ENCODE peak calls at places on chromosomes 11 and 22, in ten cellular contexts. X is adrenal gland, W is stomach, K is colonic mucosa, Z is GM23338, A is WERI-Rb-1, R is cardiac fibroblast, G is lung, B is fibroblast of mammary gland, M is brain microvascular endothelial cell. L is an unnamed sample.

GRCh38 chr11:134503596-134503995 is 91.6 kb upstream of the B3GAT1 start:
- DNase-seq in X (no peak), R (no peak), W (peak; percentile 15), K (no peak), A (peak; percentile 3), B (no peak), M (no peak), G (no peak), Z (no peak), L (no peak)

GRCh38 chr11:61816736-61817455 is at the start of gene FADS1:
- DNase-seq in B (peak; percentile 92), X (peak; percentile 95), W (peak; percentile 83), Z (peak; percentile 98), G (peak; percentile 92), R (peak; percentile 95), K (peak; percentile 84), A (peak; percentile 98), M (peak; percentile 80), L (peak; percentile 85)

GRCh38 chr22:42701694-42702093 is 19.0 kb downstream of the A4GALT start:
- DNase-seq in G (no peak), M (no peak), K (no peak), X (no peak), R (no peak), A (no peak), Z (no peak), B (no peak), W (no peak), L (no peak)

GRCh38 chr11:124745835-124746620 is 6.0 kb downstream of the VSIG2 start:
- DNase-seq in G (no peak), R (no peak), K (peak; percentile 87), A (no peak), X (no peak), M (no peak), B (no peak), W (no peak), Z (peak; percentile 80), L (no peak)

GRCh38 chr11:64441127-64441526 is 82.2 kb downstream of the RPS6KA4 start:
- DNase-seq in X (no peak), G (no peak), Z (no peak), W (no peak), B (no peak), M (no peak), K (no peak), A (no peak), R (no peak), L (no peak)

GRCh38 chr22:21734540-21735197 is 925 bp downstream of the YPEL1 start:
- DNase-seq in B (no peak), K (no peak), R (no peak), G (no peak), A (no peak), Z (no peak), W (no peak), X (no peak), M (no peak), L (peak; percentile 11)

GRCh38 chr11:60925685-60926267 is 1.5 kb downstream of the TMEM132A start:
- DNase-seq in Z (no peak), K (no peak), X (no peak), G (no peak), M (peak; percentile 18), B (peak; percentile 71), W (no peak), R (peak; percentile 94), A (no peak), L (peak; percentile 85)

GRCh38 chr11:18229501-18229900 is 7.1 kb downstream of the SAA4 start:
- DNase-seq in G (no peak), B (no peak), K (no peak), A (no peak), W (no peak), M (no peak), X (no peak), R (no peak), Z (no peak), L (no peak)

GRCh38 chr11:108197351-108197750 is 25.1 kb downstream of the NPAT start:
- DNase-seq in A (no peak), M (no peak), G (no peak), Z (no peak), R (no peak), X (no peak), K (no peak), B (no peak), W (no peak), L (no peak)

DNA sequence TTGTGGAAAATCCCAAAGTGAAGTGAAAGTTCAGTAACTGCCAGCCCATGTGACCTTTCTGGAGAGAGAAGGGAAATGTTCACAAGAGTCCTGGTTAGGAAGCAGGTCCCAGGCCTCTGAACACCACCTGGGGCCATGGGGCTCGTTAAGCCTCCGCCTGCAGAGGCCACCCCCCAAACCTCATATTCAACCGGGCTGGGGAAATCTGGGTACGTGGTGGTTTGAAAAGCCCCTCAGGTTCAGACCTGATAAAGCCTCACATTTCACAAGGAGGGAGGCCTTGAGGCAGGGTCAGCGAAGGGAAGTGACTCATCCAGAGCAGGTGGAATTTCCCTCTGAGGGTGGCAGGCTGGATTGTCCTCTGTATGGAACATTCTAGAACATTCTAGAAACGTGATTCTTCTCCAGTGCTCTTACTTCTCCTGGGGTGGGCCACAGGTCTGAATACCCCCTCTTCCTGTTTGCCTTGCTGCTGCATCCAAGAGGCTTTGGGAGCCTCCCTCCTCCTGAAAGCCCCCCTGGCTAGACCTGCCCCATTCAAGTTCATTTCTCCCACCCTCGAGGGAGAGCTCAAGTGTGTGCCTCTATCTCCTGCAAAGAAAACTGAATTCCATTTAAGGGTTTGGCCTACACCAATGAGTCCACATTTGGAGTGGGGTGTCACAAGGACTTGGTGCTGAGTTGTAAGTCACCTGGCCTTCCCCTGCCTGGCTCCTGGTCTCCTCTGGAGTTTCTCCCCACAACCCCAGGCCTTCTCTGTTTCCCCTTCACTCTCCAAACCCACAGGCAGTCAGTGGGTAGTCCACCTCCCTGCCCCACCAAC is 6.3 kb downstream of the FXYD2 start:
- DNase-seq in A (no peak), X (peak; percentile 67), Z (no peak), M (peak; percentile 31), B (no peak), K (no peak), G (no peak), W (no peak), R (peak; percentile 66), L (peak; percentile 67)
- TF ChIP-seq CTCF in A (no peak), X (no peak), Z (no peak), M (no peak), B (no peak), K (no peak), G (no peak), W (no peak), R (no peak), L (no peak)

GRCh38 chr11:115379528-115379927 is 124.7 kb downstream of the CADM1 start:
- DNase-seq in M (no peak), Z (no peak), W (no peak), R (no peak), A (no peak), K (no peak), X (no peak), G (no peak), B (no peak), L (no peak)
- TF ChIP-seq CTCF in M (no peak), Z (no peak), W (no peak), R (no peak), A (no peak), K (no peak), X (peak; percentile 22), G (no peak), B (no peak), L (no peak)

GRCh38 chr22:39543095-39543494 is 10.5 kb upstream of the RPS19BP1 start:
- DNase-seq in W (no peak), K (no peak), A (peak; percentile 88), X (no peak), Z (peak; percentile 87), M (no peak), B (peak; percentile 48), G (no peak), R (peak; percentile 50), L (no peak)
- TF ChIP-seq CTCF in W (no peak), K (no peak), A (peak; percentile 84), X (peak; percentile 19), Z (peak; percentile 73), M (peak; percentile 76), B (peak; percentile 45), G (no peak), R (peak; percentile 42), L (peak; percentile 30)

GRCh38 chr11:32436751-32437405 is 1.5 kb upstream of the WT1 start:
- DNase-seq in A (no peak), K (no peak), X (no peak), B (no peak), Z (peak; percentile 63), G (no peak), R (peak; percentile 23), W (no peak), M (no peak), L (no peak)
- TF ChIP-seq CTCF in A (no peak), K (no peak), X (no peak), B (no peak), Z (no peak), G (no peak), R (no peak), W (no peak), M (no peak), L (no peak)

DNA sequence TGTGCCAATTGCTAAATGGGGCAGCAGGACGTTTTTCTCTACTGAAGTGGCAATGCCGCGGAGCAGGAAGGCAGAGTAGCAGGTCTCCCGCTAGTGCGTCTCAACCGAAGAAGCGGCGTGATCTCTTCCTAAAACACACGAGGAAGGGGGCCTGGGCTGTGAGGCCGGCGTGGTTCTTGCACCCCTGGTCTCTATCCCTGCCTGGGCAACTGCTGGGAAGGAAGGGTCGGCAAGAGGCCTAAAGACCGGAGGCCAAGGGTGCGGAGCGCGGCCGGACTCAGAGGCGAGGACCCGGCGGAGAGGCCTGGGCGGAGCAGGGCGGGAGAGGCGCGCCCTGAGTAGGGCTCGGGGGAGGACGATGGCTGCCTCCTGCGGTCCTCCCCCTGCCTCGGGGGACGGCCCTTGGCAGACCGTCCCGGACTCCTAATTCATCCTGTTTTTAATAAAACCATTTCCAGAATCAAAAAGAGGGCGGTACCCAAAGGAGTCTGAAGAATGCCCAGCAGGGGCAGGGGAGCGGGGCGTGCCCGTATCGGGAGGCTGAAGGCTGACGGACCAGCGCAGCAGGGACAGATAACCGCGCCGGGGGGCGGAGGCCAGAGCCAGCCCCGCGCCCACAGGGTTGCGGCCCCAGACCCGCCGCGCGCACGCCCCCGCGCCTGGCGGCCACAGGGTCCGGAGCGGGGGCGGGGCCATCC is 559 bp upstream of the APLP2 start:
- DNase-seq in W (peak; percentile 47), X (peak; percentile 84), A (no peak), K (no peak), M (peak; percentile 70), B (peak; percentile 90), G (peak; percentile 77), R (peak; percentile 91), Z (peak; percentile 67), L (peak; percentile 91)
- TF ChIP-seq CTCF in W (no peak), X (peak; percentile 16), A (no peak), K (no peak), M (peak; percentile 43), B (no peak), G (no peak), R (peak; percentile 20), Z (no peak), L (no peak)

DNA sequence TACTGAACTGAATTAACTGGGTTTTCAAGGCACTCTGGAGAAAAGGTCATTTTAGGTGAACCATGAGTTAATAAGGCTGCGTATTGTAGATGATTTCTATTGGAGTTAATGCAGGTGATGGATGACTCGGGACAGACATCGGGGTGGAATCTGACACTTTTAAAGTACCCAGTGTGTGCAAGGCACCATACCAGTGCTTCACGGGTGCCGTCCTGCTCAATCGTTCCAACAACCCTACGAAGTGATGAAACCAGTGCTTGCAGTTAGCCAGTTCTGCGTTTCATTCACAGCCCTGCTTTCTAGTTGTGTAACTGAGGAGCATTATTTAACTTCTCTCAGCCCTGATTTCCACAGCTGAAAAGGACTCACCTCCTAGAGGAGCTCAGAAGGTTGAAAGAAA is 216.5 kb downstream of the BARX2 start:
- DNase-seq in X (no peak), G (no peak), W (no peak), R (no peak), K (no peak), Z (no peak), M (no peak), A (no peak), B (no peak), L (no peak)
- TF ChIP-seq CTCF in X (no peak), G (no peak), W (no peak), R (no peak), K (no peak), Z (no peak), M (no peak), A (no peak), B (no peak), L (no peak)

L was measured in MCF 10A.